ENCODE peak calls at places on chromosomes 11 and 22, in eight cellular contexts. T is ELF-1, P is NCI-H1105, W is A172, X is BJ, D is endothelial cell, K is NCI-H460, B is SJSA1. G is an unnamed sample.
A peak's percentile ranks its signal among the peaks of the same experiment; 100 is the strongest.

GRCh38 chr11:76592961-76593360 is 77.6 kb downstream of the LRRC32 start:
- DNase-seq in B (no peak), X (no peak), T (no peak), D (no peak), K (no peak), P (no peak), W (no peak), G (no peak)

GRCh38 chr11:121070951-121071350 is 30.1 kb upstream of the TECTA start:
- DNase-seq in X (no peak), D (no peak), P (no peak), B (no peak), W (no peak), K (no peak), T (no peak), G (no peak)

GRCh38 chr11:75563978-75564552 is 2.0 kb downstream of the SERPINH1 start:
- DNase-seq in X (no peak), B (peak; percentile 57), T (peak; percentile 98), K (no peak), P (no peak), D (peak; percentile 74), W (peak; percentile 58), G (no peak)

GRCh38 chr11:2447253-2447950 is 2.6 kb downstream of the KCNQ1 start:
- DNase-seq in P (no peak), X (no peak), T (no peak), D (peak; percentile 47), W (no peak), K (no peak), B (no peak), G (no peak)

GRCh38 chr22:36761553-36762240 is 14.2 kb downstream of the IFT27 start:
- DNase-seq in D (no peak), W (no peak), T (no peak), K (no peak), P (no peak), B (no peak), X (no peak), G (no peak)

GRCh38 chr11:58495906-58496305 is 12.0 kb downstream of the OR5B21 start:
- DNase-seq in D (no peak), P (no peak), K (no peak), X (no peak), T (no peak), W (no peak), B (no peak), G (no peak)

GRCh38 chr11:75631086-75631694 is 37.6 kb downstream of the MAP6 start:
- DNase-seq in K (no peak), P (no peak), B (no peak), X (no peak), W (no peak), T (no peak), D (no peak), G (no peak)

GRCh38 chr11:3022300-3022967 is 30.3 kb upstream of the NAP1L4 start:
- DNase-seq in W (peak; percentile 42), X (no peak), P (no peak), D (no peak), T (no peak), K (no peak), B (no peak), G (no peak)

GRCh38 chr22:17359501-17359900 is 9.8 kb upstream of the CECR2 start:
- DNase-seq in W (no peak), B (no peak), P (no peak), X (no peak), T (no peak), K (no peak), D (no peak), G (no peak)

GRCh38 chr22:46546466-46547178 is 9.2 kb upstream of the CELSR1 start:
- DNase-seq in B (peak; percentile 47), T (no peak), K (no peak), X (no peak), W (peak; percentile 63), D (no peak), P (no peak), G (no peak)

GRCh38 chr11:126308271-126308671 is 4.4 kb downstream of the DCPS start:
- DNase-seq in D (no peak), K (no peak), T (no peak), X (no peak), W (no peak), B (no peak), P (no peak), G (no peak)

GRCh38 chr11:111612211-111612610 is 10.0 kb downstream of the SIK2 start:
- DNase-seq in D (no peak), X (no peak), K (no peak), P (no peak), W (no peak), B (peak; percentile 4), T (no peak), G (no peak)

GRCh38 chr22:17410576-17410975 is 41.3 kb downstream of the CECR2 start:
- DNase-seq in T (no peak), X (no peak), B (no peak), P (no peak), K (no peak), W (peak; percentile 23), D (no peak), G (no peak)

GRCh38 chr11:57776101-57776511 is 14.5 kb downstream of the CTNND1 start:
- DNase-seq in P (no peak), K (no peak), B (peak; percentile 68), X (peak; percentile 52), T (peak; percentile 72), D (no peak), W (no peak), G (no peak)

GRCh38 chr11:13679768-13680167 is 11.3 kb downstream of the FAR1 start:
- DNase-seq in W (no peak), K (no peak), X (no peak), D (no peak), B (no peak), T (no peak), P (no peak), G (no peak)

GRCh38 chr22:27212617-27213177 is 555.3 kb downstream of the MIAT start:
- DNase-seq in P (no peak), W (peak; percentile 92), T (peak; percentile 74), B (peak; percentile 87), K (peak; percentile 81), D (peak; percentile 48), X (peak; percentile 96), G (no peak)

GRCh38 chr11:27443746-27444465 is 28.7 kb downstream of the LGR4 start:
- DNase-seq in K (no peak), W (no peak), T (peak; percentile 62), D (no peak), X (no peak), P (peak; percentile 80), B (no peak), G (no peak)

GRCh38 chr11:34173050-34173449 is 67.6 kb downstream of the NAT10 start:
- DNase-seq in W (no peak), B (no peak), K (no peak), T (no peak), P (no peak), X (no peak), D (no peak), G (no peak)

GRCh38 chr11:126683766-126684728 is 316.5 kb downstream of the KIRREL3 start:
- DNase-seq in K (no peak), B (no peak), P (no peak), D (no peak), T (no peak), X (no peak), W (no peak), G (no peak)

GRCh38 chr11:50278756-50279155 is 246.1 kb downstream of the OR4C45 start:
- DNase-seq in K (no peak), B (no peak), W (no peak), D (no peak), T (no peak), P (no peak), X (no peak), G (no peak)

GRCh38 chr11:83990160-83990733 is 704.1 kb upstream of the CCDC90B start:
- DNase-seq in W (no peak), T (no peak), K (no peak), P (no peak), X (no peak), D (no peak), B (no peak), G (no peak)

GRCh38 chr11:95686265-95686664 is 103.3 kb downstream of the FAM76B start:
- DNase-seq in X (no peak), B (no peak), T (no peak), P (no peak), K (no peak), D (no peak), W (no peak), G (no peak)

GRCh38 chr11:95148938-95149337 is 59.3 kb downstream of the ENDOD1 start:
- DNase-seq in X (no peak), W (no peak), P (no peak), K (no peak), B (no peak), D (no peak), T (no peak), G (no peak)

GRCh38 chr22:30308518-30309230 is 18.1 kb downstream of the TBC1D10A start:
- DNase-seq in D (no peak), B (no peak), K (no peak), P (no peak), T (no peak), X (no peak), W (peak; percentile 67), G (no peak)

GRCh38 chr22:49328076-49328475 is 499.6 kb downstream of the BRD1 start:
- DNase-seq in B (no peak), D (no peak), P (no peak), T (no peak), K (no peak), W (no peak), X (no peak), G (no peak)